ENCODE peak calls at places on chromosomes 5 and 9, in seven cellular contexts. A is pancreas, W is progenitor cell of endocrine pancreas, N is heart right ventricle, Y is neural crest cell, H is osteocyte, V is GM12865. R is an unnamed sample.

GRCh38 chr9:33510264-33511183 is 13.5 kb upstream of the ANKRD18B start:
- DNase-seq in H (peak; percentile 88), W (peak; percentile 28), V (peak; percentile 40), Y (peak; percentile 58), N (peak; percentile 77), A (peak; percentile 47), R (peak; percentile 55)

GRCh38 chr5:173315495-173316352 is 12.5 kb downstream of the STC2 start:
- DNase-seq in W (no peak), H (peak; percentile 93), V (no peak), Y (no peak), N (peak; percentile 66), A (no peak), R (no peak)

GRCh38 chr9:135340143-135340655 is 139.4 kb upstream of the PPP1R26 start:
- DNase-seq in H (no peak), W (no peak), Y (no peak), A (no peak), N (no peak), V (no peak), R (no peak)

GRCh38 chr5:88686743-88687142 is 196.2 kb downstream of the MEF2C start:
- DNase-seq in Y (no peak), H (no peak), W (no peak), V (no peak), A (no peak), N (no peak), R (no peak)

GRCh38 chr9:127930298-127931091 is at the start of gene PIP5KL1:
- DNase-seq in A (peak; percentile 76), W (peak; percentile 75), H (peak; percentile 95), Y (peak; percentile 86), N (peak; percentile 84), V (peak; percentile 85), R (peak; percentile 88)

GRCh38 chr9:108151161-108151586 is 661.6 kb upstream of the KLF4 start:
- DNase-seq in A (no peak), Y (no peak), V (no peak), W (no peak), N (peak; percentile 18), H (no peak), R (no peak)

GRCh38 chr5:156879665-156880285 is 29.7 kb downstream of the PPP1R2B start:
- DNase-seq in A (no peak), W (no peak), V (peak; percentile 68), H (no peak), N (no peak), Y (no peak), R (no peak)

GRCh38 chr5:36090033-36090432 is 23.4 kb upstream of the UGT3A2 start:
- DNase-seq in N (no peak), W (no peak), H (no peak), Y (no peak), A (no peak), V (peak; percentile 58), R (peak; percentile 48)

GRCh38 chr9:105679406-105680022 is 14.8 kb upstream of the TMEM38B start:
- DNase-seq in W (no peak), A (no peak), V (no peak), N (no peak), Y (no peak), H (no peak), R (no peak)

GRCh38 chr9:76564300-76564699 is 105.3 kb downstream of the GCNT1 start:
- DNase-seq in Y (no peak), A (no peak), N (no peak), H (no peak), V (no peak), W (no peak), R (no peak)

GRCh38 chr5:111999286-111999685 is 242.3 kb upstream of the NREP start:
- DNase-seq in H (no peak), W (no peak), V (no peak), Y (no peak), A (no peak), N (no peak), R (no peak)

GRCh38 chr5:83265318-83265717 is 188.0 kb downstream of the XRCC4 start:
- DNase-seq in N (no peak), H (no peak), W (no peak), V (no peak), Y (no peak), A (peak; percentile 39), R (no peak)

GRCh38 chr5:132419517-132420468 is 50.3 kb downstream of the SLC22A5 start:
- DNase-seq in A (peak; percentile 69), Y (peak; percentile 66), V (peak; percentile 87), W (peak; percentile 61), H (peak; percentile 92), N (peak; percentile 78), R (peak; percentile 83)

GRCh38 chr5:93925321-93925720 is 183.9 kb upstream of the POU5F2 start:
- DNase-seq in A (no peak), H (no peak), W (no peak), N (no peak), Y (no peak), V (no peak), R (no peak)

GRCh38 chr9:72633966-72634365 is 112.6 kb downstream of the TMC1 start:
- DNase-seq in N (peak; percentile 13), Y (no peak), A (no peak), V (peak; percentile 37), W (no peak), H (no peak), R (no peak)

GRCh38 chr5:61467766-61468482 is 135.9 kb downstream of the ZSWIM6 start:
- DNase-seq in A (no peak), V (no peak), W (no peak), Y (no peak), N (no peak), H (no peak), R (no peak)

GRCh38 chr5:61472172-61472958 is 140.3 kb downstream of the ZSWIM6 start:
- DNase-seq in Y (no peak), V (no peak), W (no peak), A (no peak), H (no peak), N (no peak), R (no peak)

GRCh38 chr5:61471352-61471751 is 139.3 kb downstream of the ZSWIM6 start:
- DNase-seq in N (no peak), W (no peak), Y (no peak), V (no peak), A (no peak), H (no peak), R (no peak)

GRCh38 chr5:61466017-61466416 is 134.0 kb downstream of the ZSWIM6 start:
- DNase-seq in V (no peak), A (no peak), H (no peak), N (no peak), Y (no peak), W (no peak), R (no peak)

GRCh38 chr5:61468483-61468865 is 136.4 kb downstream of the ZSWIM6 start:
- DNase-seq in H (no peak), N (no peak), W (no peak), V (no peak), Y (no peak), A (no peak), R (no peak)
- TF ChIP-seq CTCF in H (peak; percentile 24), N (no peak), W (peak; percentile 25), V (no peak), Y (peak; percentile 40), A (no peak), R (peak; percentile 29)

DNA sequence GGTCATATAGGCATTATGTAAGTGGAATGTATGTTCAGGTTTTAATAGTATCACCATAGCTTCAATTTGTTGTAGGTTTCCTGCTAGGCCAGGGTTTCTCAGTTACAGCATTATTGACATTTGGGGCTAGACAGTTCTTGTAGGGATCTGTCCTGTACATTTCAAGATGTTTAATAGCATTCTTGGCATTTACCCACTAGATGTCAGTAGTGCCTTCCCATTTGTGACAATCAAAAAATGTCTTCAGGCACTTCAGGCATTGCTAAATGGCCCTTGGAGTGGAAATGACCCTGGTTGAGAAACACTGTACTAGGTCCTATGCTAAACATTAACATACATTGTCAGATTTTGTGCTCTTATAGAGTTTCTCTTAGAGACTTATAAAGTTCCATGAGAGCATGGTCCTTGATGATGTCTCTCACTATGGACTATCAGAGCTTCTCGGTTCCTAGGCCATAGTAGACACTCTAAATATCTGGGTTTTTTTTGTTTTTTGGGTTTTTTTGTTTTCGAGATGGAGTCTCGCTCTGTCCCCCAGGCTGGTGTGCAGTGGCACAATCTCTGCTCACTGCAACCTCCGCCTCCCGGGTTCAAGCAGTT is 1.4 kb downstream of the KIF20A start:
- DNase-seq in V (peak; percentile 76), Y (peak; percentile 6), N (no peak), H (no peak), W (no peak), A (no peak), R (peak; percentile 13)
- TF ChIP-seq CTCF in V (peak; percentile 57), Y (peak; percentile 71), N (no peak), H (peak; percentile 67), W (peak; percentile 56), A (no peak), R (no peak)

DNA sequence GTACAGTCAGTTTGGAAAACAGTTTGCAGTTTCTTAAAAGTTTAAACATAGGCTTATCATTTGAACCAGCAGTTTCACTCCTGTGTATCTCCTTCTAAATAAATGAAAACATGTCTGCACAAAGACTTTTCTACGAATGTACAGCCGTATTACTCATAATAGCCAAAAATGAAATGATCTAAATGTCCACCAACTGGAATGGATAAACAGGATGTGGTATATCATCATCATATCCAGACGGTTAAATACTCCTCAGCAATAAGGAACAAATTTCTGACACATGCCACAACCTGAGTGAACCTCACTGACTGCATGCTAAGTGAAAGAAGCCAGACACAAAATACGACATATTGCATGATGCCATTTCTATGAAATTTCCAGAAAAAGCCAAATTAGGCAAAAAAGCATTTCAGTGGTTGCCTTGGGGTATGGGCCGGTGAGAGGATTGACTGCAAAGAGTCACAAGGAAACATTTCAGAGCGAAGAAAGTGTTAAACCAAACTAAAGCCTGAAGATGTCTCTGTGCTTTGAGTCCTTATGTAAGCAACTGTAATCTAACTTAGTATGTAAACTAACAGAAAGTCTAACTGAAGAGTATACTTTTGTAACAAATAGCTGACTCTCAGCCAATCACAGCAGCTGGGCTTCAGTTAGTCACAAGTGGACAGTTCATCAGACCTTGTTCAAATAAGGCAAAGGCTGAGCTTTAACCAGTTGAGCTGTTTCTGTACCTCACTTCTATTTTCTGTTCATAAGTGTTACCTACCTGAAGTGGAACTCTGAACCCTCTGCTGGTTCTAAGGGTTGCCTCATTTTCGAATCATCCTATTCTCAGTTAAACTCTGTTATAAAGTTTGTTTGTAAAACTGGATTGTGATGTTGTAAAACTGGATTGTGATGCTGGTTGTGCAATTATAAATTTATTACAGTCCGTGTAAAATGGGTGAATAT is 65.2 kb downstream of the TRIO start:
- DNase-seq in Y (no peak), V (peak; percentile 93), N (no peak), H (no peak), A (no peak), W (no peak), R (no peak)
- TF ChIP-seq CTCF in Y (no peak), V (peak; percentile 31), N (no peak), H (no peak), A (no peak), W (no peak), R (no peak)

GRCh38 chr9:34957492-34958410 is at the start of gene PHF24:
- DNase-seq in N (no peak), W (peak; percentile 24), Y (no peak), V (peak; percentile 15), A (no peak), H (no peak), R (peak; percentile 40)
- TF ChIP-seq CTCF in N (no peak), W (peak; percentile 8), Y (peak; percentile 11), V (peak; percentile 17), A (no peak), H (peak; percentile 18), R (no peak)

GRCh38 chr5:14505310-14506140 is 76.1 kb upstream of the OTULINL start:
- DNase-seq in A (no peak), H (no peak), Y (no peak), N (no peak), W (no peak), V (no peak), R (no peak)
- TF ChIP-seq CTCF in A (no peak), H (no peak), Y (no peak), N (no peak), W (peak; percentile 12), V (no peak), R (no peak)

R was measured in endothelial cell.